ENCODE peak calls at places on chromosomes 6 and 20, in seven cellular contexts. One of them, this sample, is unnamed.
A peak's percentile ranks its signal among the peaks of the same experiment; 100 is the strongest.

GRCh38 chr6:122154912-122155516 is 244.4 kb upstream of the HSF2 start:
- DNase-seq in fibroblast of mammary gland: peak; percentile 8
- DNase-seq in AG10803: no peak
- DNase-seq in esophagus muscularis mucosa: no peak
- DNase-seq in ascending aorta: no peak
- DNase-seq in H1: no peak
- DNase-seq in cardiac fibroblast: no peak
- DNase-seq in this sample: no peak

GRCh38 chr6:44567406-44567805 is 179.9 kb downstream of the CDC5L start:
- DNase-seq in H1: no peak
- DNase-seq in ascending aorta: peak; percentile 69
- DNase-seq in fibroblast of mammary gland: no peak
- DNase-seq in esophagus muscularis mucosa: no peak
- DNase-seq in cardiac fibroblast: no peak
- DNase-seq in AG10803: no peak
- DNase-seq in this sample: no peak

GRCh38 chr20:7959484-7959883 is 19.2 kb upstream of the HAO1 start:
- DNase-seq in ascending aorta: no peak
- DNase-seq in esophagus muscularis mucosa: no peak
- DNase-seq in cardiac fibroblast: no peak
- DNase-seq in AG10803: no peak
- DNase-seq in H1: no peak
- DNase-seq in fibroblast of mammary gland: no peak
- DNase-seq in this sample: no peak

GRCh38 chr20:24587384-24588046 is 118.1 kb downstream of the SYNDIG1 start:
- DNase-seq in fibroblast of mammary gland: no peak
- DNase-seq in cardiac fibroblast: no peak
- DNase-seq in esophagus muscularis mucosa: no peak
- DNase-seq in ascending aorta: peak; percentile 22
- DNase-seq in H1: no peak
- DNase-seq in AG10803: no peak
- DNase-seq in this sample: no peak

GRCh38 chr6:33686981-33687975 is 24.2 kb downstream of the UQCC2 start:
- DNase-seq in fibroblast of mammary gland: no peak
- DNase-seq in AG10803: no peak
- DNase-seq in esophagus muscularis mucosa: no peak
- DNase-seq in cardiac fibroblast: no peak
- DNase-seq in H1: no peak
- DNase-seq in ascending aorta: no peak
- DNase-seq in this sample: no peak

GRCh38 chr6:24334285-24334684 is 23.6 kb downstream of the DCDC2 start:
- DNase-seq in fibroblast of mammary gland: no peak
- DNase-seq in ascending aorta: no peak
- DNase-seq in AG10803: no peak
- DNase-seq in cardiac fibroblast: no peak
- DNase-seq in esophagus muscularis mucosa: no peak
- DNase-seq in H1: no peak
- DNase-seq in this sample: no peak

GRCh38 chr20:4730782-4731181 is 9.1 kb downstream of the PRND start:
- DNase-seq in AG10803: no peak
- DNase-seq in ascending aorta: no peak
- DNase-seq in cardiac fibroblast: peak; percentile 12
- DNase-seq in H1: no peak
- DNase-seq in fibroblast of mammary gland: peak; percentile 6
- DNase-seq in esophagus muscularis mucosa: no peak
- DNase-seq in this sample: no peak

GRCh38 chr6:126983779-126984178 is 134.7 kb upstream of the RSPO3 start:
- DNase-seq in cardiac fibroblast: no peak
- DNase-seq in fibroblast of mammary gland: no peak
- DNase-seq in esophagus muscularis mucosa: no peak
- DNase-seq in H1: no peak
- DNase-seq in AG10803: no peak
- DNase-seq in ascending aorta: no peak
- DNase-seq in this sample: no peak

GRCh38 chr6:89295981-89296380 is 19.1 kb downstream of the GABRR2 start:
- DNase-seq in cardiac fibroblast: no peak
- DNase-seq in H1: no peak
- DNase-seq in fibroblast of mammary gland: no peak
- DNase-seq in ascending aorta: no peak
- DNase-seq in AG10803: no peak
- DNase-seq in esophagus muscularis mucosa: peak; percentile 53
- DNase-seq in this sample: no peak

GRCh38 chr20:58020656-58021454 is 207.6 kb downstream of the ANKRD60 start:
- DNase-seq in esophagus muscularis mucosa: no peak
- DNase-seq in AG10803: no peak
- DNase-seq in H1: no peak
- DNase-seq in fibroblast of mammary gland: no peak
- DNase-seq in ascending aorta: peak; percentile 64
- DNase-seq in cardiac fibroblast: no peak
- DNase-seq in this sample: no peak

GRCh38 chr6:4320860-4321259 is 185.5 kb upstream of the ECI2 start:
- DNase-seq in AG10803: peak; percentile 93
- DNase-seq in H1: no peak
- DNase-seq in cardiac fibroblast: peak; percentile 95
- DNase-seq in esophagus muscularis mucosa: no peak
- DNase-seq in ascending aorta: no peak
- DNase-seq in fibroblast of mammary gland: peak; percentile 93
- DNase-seq in this sample: peak; percentile 89

GRCh38 chr6:101113468-101114260 is 232.5 kb upstream of the ASCC3 start:
- DNase-seq in ascending aorta: no peak
- DNase-seq in fibroblast of mammary gland: no peak
- DNase-seq in cardiac fibroblast: no peak
- DNase-seq in esophagus muscularis mucosa: no peak
- DNase-seq in AG10803: no peak
- DNase-seq in H1: no peak
- DNase-seq in this sample: no peak

GRCh38 chr6:136547336-136547735 is 2.9 kb downstream of the MAP7 start:
- DNase-seq in cardiac fibroblast: peak; percentile 55
- DNase-seq in ascending aorta: no peak
- DNase-seq in fibroblast of mammary gland: peak; percentile 60
- DNase-seq in esophagus muscularis mucosa: no peak
- DNase-seq in H1: no peak
- DNase-seq in AG10803: peak; percentile 61
- DNase-seq in this sample: no peak

GRCh38 chr6:25410102-25410501 is 130.9 kb downstream of the CARMIL1 start:
- DNase-seq in fibroblast of mammary gland: no peak
- DNase-seq in esophagus muscularis mucosa: no peak
- DNase-seq in H1: no peak
- DNase-seq in ascending aorta: no peak
- DNase-seq in AG10803: no peak
- DNase-seq in cardiac fibroblast: no peak
- DNase-seq in this sample: no peak

GRCh38 chr6:169173532-169174268 is 79.9 kb downstream of the THBS2 start:
- DNase-seq in fibroblast of mammary gland: no peak
- DNase-seq in ascending aorta: peak; percentile 66
- DNase-seq in H1: no peak
- DNase-seq in AG10803: no peak
- DNase-seq in cardiac fibroblast: peak; percentile 30
- DNase-seq in esophagus muscularis mucosa: peak; percentile 84
- DNase-seq in this sample: no peak

GRCh38 chr6:119890470-119890869 is 540.9 kb upstream of the MAN1A1 start:
- DNase-seq in esophagus muscularis mucosa: no peak
- DNase-seq in fibroblast of mammary gland: no peak
- DNase-seq in cardiac fibroblast: no peak
- DNase-seq in ascending aorta: no peak
- DNase-seq in H1: no peak
- DNase-seq in AG10803: no peak
- DNase-seq in this sample: no peak

GRCh38 chr20:31713312-31714049 is 9.2 kb downstream of the BCL2L1 start:
- DNase-seq in fibroblast of mammary gland: peak; percentile 92
- DNase-seq in esophagus muscularis mucosa: no peak
- DNase-seq in cardiac fibroblast: peak; percentile 97
- DNase-seq in ascending aorta: peak; percentile 95
- DNase-seq in AG10803: peak; percentile 95
- DNase-seq in H1: no peak
- DNase-seq in this sample: peak; percentile 55

GRCh38 chr6:12196326-12196936 is 93.7 kb upstream of the EDN1 start:
- DNase-seq in H1: no peak
- DNase-seq in ascending aorta: no peak
- DNase-seq in esophagus muscularis mucosa: no peak
- DNase-seq in fibroblast of mammary gland: peak; percentile 25
- DNase-seq in cardiac fibroblast: peak; percentile 49
- DNase-seq in AG10803: peak; percentile 62
- DNase-seq in this sample: peak; percentile 31

GRCh38 chr20:44041001-44041400 is 126.3 kb downstream of the TOX2 start:
- DNase-seq in H1: no peak
- DNase-seq in fibroblast of mammary gland: no peak
- DNase-seq in esophagus muscularis mucosa: peak; percentile 45
- DNase-seq in cardiac fibroblast: no peak
- DNase-seq in ascending aorta: peak; percentile 19
- DNase-seq in AG10803: no peak
- DNase-seq in this sample: no peak

GRCh38 chr6:106637718-106638341 is 8.5 kb downstream of the QRSL1 start:
- DNase-seq in H1: no peak
- DNase-seq in esophagus muscularis mucosa: no peak
- DNase-seq in cardiac fibroblast: no peak
- DNase-seq in fibroblast of mammary gland: no peak
- DNase-seq in AG10803: no peak
- DNase-seq in ascending aorta: no peak
- DNase-seq in this sample: no peak

GRCh38 chr20:38434310-38434741 is 802 bp downstream of the SNHG17 start:
- DNase-seq in cardiac fibroblast: peak; percentile 38
- DNase-seq in esophagus muscularis mucosa: no peak
- DNase-seq in AG10803: no peak
- DNase-seq in ascending aorta: no peak
- DNase-seq in fibroblast of mammary gland: no peak
- DNase-seq in H1: no peak
- DNase-seq in this sample: no peak

GRCh38 chr6:162055365-162055764 is 672.2 kb downstream of the PRKN start:
- DNase-seq in fibroblast of mammary gland: no peak
- DNase-seq in H1: no peak
- DNase-seq in cardiac fibroblast: no peak
- DNase-seq in esophagus muscularis mucosa: no peak
- DNase-seq in AG10803: no peak
- DNase-seq in ascending aorta: no peak
- DNase-seq in this sample: no peak

DNA sequence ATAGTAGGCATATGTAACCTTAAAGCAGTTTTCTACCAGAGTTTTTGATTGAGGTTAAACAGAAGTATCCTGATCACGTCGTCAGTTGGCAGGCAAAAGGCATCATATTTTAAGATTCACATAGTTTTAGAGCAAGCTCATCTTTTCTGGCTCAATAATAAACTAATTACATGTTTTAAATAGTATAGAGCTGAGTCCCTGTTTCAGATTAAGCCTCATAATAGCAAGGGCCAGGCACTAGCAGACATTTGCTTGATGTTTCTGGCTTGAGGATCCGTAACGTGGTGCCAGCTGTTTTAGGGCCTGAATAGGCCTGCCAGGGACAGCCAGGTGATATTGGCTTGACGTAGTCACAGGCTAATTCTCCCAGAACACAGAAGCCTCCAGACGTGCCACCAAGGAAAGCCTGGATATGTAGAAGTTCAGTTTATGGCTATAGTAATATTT is 91.1 kb downstream of the FOXO3 start:
- DNase-seq in esophagus muscularis mucosa: no peak
- DNase-seq in fibroblast of mammary gland: peak; percentile 91
- DNase-seq in cardiac fibroblast: peak; percentile 87
- DNase-seq in H1: no peak
- DNase-seq in AG10803: peak; percentile 94
- DNase-seq in ascending aorta: peak; percentile 92
- DNase-seq in this sample: peak; percentile 74
- H3K4me3 ChIP-seq in esophagus muscularis mucosa: no peak overlapping the region
- H3K4me3 ChIP-seq in fibroblast of mammary gland: no peak overlapping the region
- H3K4me3 ChIP-seq in cardiac fibroblast: no peak overlapping the region
- H3K4me3 ChIP-seq in H1: no peak overlapping the region
- H3K4me3 ChIP-seq in AG10803: no peak overlapping the region
- H3K4me3 ChIP-seq in ascending aorta: no peak overlapping the region
- H3K4me3 ChIP-seq in this sample: no peak overlapping the region

GRCh38 chr6:8074213-8074612 is 10.0 kb upstream of the BLOC1S5 start:
- DNase-seq in AG10803: peak; percentile 64
- DNase-seq in H1: no peak
- DNase-seq in cardiac fibroblast: peak; percentile 53
- DNase-seq in fibroblast of mammary gland: peak; percentile 52
- DNase-seq in esophagus muscularis mucosa: no peak
- DNase-seq in ascending aorta: no peak
- DNase-seq in this sample: no peak

GRCh38 chr6:8079116-8079515 is 14.9 kb upstream of the BLOC1S5 start:
- DNase-seq in esophagus muscularis mucosa: no peak
- DNase-seq in ascending aorta: no peak
- DNase-seq in H1: no peak
- DNase-seq in fibroblast of mammary gland: no peak
- DNase-seq in AG10803: no peak
- DNase-seq in cardiac fibroblast: no peak
- DNase-seq in this sample: no peak

GRCh38 chr6:8073758-8074157 is 9.6 kb upstream of the BLOC1S5 start:
- DNase-seq in esophagus muscularis mucosa: no peak
- DNase-seq in AG10803: no peak
- DNase-seq in cardiac fibroblast: no peak
- DNase-seq in fibroblast of mammary gland: no peak
- DNase-seq in H1: no peak
- DNase-seq in ascending aorta: no peak
- DNase-seq in this sample: no peak

GRCh38 chr6:8075185-8075584 is 11.0 kb upstream of the BLOC1S5 start:
- DNase-seq in esophagus muscularis mucosa: no peak
- DNase-seq in AG10803: no peak
- DNase-seq in ascending aorta: no peak
- DNase-seq in cardiac fibroblast: no peak
- DNase-seq in H1: no peak
- DNase-seq in fibroblast of mammary gland: no peak
- DNase-seq in this sample: no peak

DNA sequence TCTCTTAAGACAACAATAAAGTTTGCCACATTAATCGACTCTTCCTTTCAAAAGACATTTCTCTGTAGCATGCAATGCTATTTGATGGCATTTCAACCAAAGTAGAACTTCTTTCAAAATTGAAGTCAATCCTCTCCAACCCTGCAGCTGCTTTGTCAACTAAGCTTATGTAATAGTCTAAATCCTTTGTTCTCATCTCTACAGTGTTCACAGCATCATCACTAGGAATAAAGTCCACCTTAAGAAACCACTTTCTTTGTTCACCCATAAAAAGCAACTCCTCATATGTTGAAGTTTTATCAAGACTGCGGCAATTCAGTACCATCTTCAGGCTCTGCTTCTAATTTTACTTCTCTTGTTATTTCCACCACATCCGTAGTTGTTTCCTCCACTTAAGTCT is 11.5 kb upstream of the BLOC1S5 start:
- DNase-seq in AG10803: no peak
- DNase-seq in ascending aorta: no peak
- DNase-seq in esophagus muscularis mucosa: no peak
- DNase-seq in H1: no peak
- DNase-seq in cardiac fibroblast: no peak
- DNase-seq in fibroblast of mammary gland: no peak
- DNase-seq in this sample: no peak
- TF ChIP-seq CTCF in AG10803: no peak
- TF ChIP-seq CTCF in ascending aorta: no peak
- TF ChIP-seq CTCF in esophagus muscularis mucosa: no peak
- TF ChIP-seq CTCF in H1: no peak
- TF ChIP-seq CTCF in cardiac fibroblast: no peak
- TF ChIP-seq CTCF in fibroblast of mammary gland: no peak
- TF ChIP-seq CTCF in this sample: no peak

GRCh38 chr6:124961468-124961783 is 811 bp upstream of the RNF217 start:
- DNase-seq in AG10803: no peak
- DNase-seq in fibroblast of mammary gland: no peak
- DNase-seq in ascending aorta: no peak
- DNase-seq in H1: no peak
- DNase-seq in cardiac fibroblast: no peak
- DNase-seq in esophagus muscularis mucosa: no peak
- DNase-seq in this sample: no peak
- H3K4me3 ChIP-seq in AG10803: peak overlapping the region; percentile 74
- H3K4me3 ChIP-seq in fibroblast of mammary gland: peak overlapping the region; percentile 76
- H3K4me3 ChIP-seq in ascending aorta: peak overlapping the region; percentile 87
- H3K4me3 ChIP-seq in H1: peak overlapping the region; percentile 73
- H3K4me3 ChIP-seq in cardiac fibroblast: peak overlapping the region; percentile 76
- H3K4me3 ChIP-seq in esophagus muscularis mucosa: peak overlapping the region; percentile 88
- H3K4me3 ChIP-seq in this sample: peak overlapping the region; percentile 86

GRCh38 chr6:57106990-57107389 is 17.0 kb downstream of the ZNF451 start:
- DNase-seq in H1: no peak
- DNase-seq in cardiac fibroblast: no peak
- DNase-seq in fibroblast of mammary gland: no peak
- DNase-seq in AG10803: no peak
- DNase-seq in esophagus muscularis mucosa: no peak
- DNase-seq in ascending aorta: no peak
- DNase-seq in this sample: no peak
- TF ChIP-seq CTCF in H1: no peak
- TF ChIP-seq CTCF in cardiac fibroblast: no peak
- TF ChIP-seq CTCF in fibroblast of mammary gland: no peak
- TF ChIP-seq CTCF in AG10803: no peak
- TF ChIP-seq CTCF in esophagus muscularis mucosa: no peak
- TF ChIP-seq CTCF in ascending aorta: no peak
- TF ChIP-seq CTCF in this sample: no peak